ENCODE peak calls at places on chromosome 14, in four cellular contexts. One of them, this sample, is unnamed.

GRCh38 chr14:74979442-74980397 is 23.0 kb upstream of the EIF2B2 start:
- DNase-seq in gastrocnemius medialis: peak; percentile 75
- DNase-seq in naive thymus-derived CD4-positive, alpha-beta T cell: no peak
- DNase-seq in ovary: no peak
- DNase-seq in this sample: no peak

GRCh38 chr14:35808076-35808657 is 928 bp downstream of the RALGAPA1 start:
- DNase-seq in gastrocnemius medialis: peak; percentile 14
- DNase-seq in naive thymus-derived CD4-positive, alpha-beta T cell: no peak
- DNase-seq in ovary: no peak
- DNase-seq in this sample: no peak

GRCh38 chr14:104283197-104284106 is 145.1 kb downstream of the KIF26A start:
- DNase-seq in gastrocnemius medialis: no peak
- DNase-seq in naive thymus-derived CD4-positive, alpha-beta T cell: no peak
- DNase-seq in ovary: peak; percentile 7
- DNase-seq in this sample: no peak

GRCh38 chr14:32711103-32711680 is 227.5 kb upstream of the NPAS3 start:
- DNase-seq in gastrocnemius medialis: no peak
- DNase-seq in naive thymus-derived CD4-positive, alpha-beta T cell: no peak
- DNase-seq in ovary: no peak
- DNase-seq in this sample: no peak

GRCh38 chr14:80211143-80212024 is at the start of gene DIO2:
- DNase-seq in gastrocnemius medialis: peak; percentile 12
- DNase-seq in naive thymus-derived CD4-positive, alpha-beta T cell: no peak
- DNase-seq in ovary: no peak
- DNase-seq in this sample: no peak

GRCh38 chr14:67490201-67490600 is 1.7 kb upstream of the TMEM229B start:
- DNase-seq in gastrocnemius medialis: no peak
- DNase-seq in naive thymus-derived CD4-positive, alpha-beta T cell: no peak
- DNase-seq in ovary: no peak
- DNase-seq in this sample: no peak

GRCh38 chr14:106792543-106792942 is 1266.2 kb downstream of the TMEM121 start:
- DNase-seq in gastrocnemius medialis: no peak
- DNase-seq in naive thymus-derived CD4-positive, alpha-beta T cell: no peak
- DNase-seq in ovary: no peak
- DNase-seq in this sample: no peak

GRCh38 chr14:22296722-22297121 is 292.3 kb downstream of the DAD1 start:
- DNase-seq in gastrocnemius medialis: no peak
- DNase-seq in naive thymus-derived CD4-positive, alpha-beta T cell: no peak
- DNase-seq in ovary: no peak
- DNase-seq in this sample: no peak

GRCh38 chr14:100955201-100955600 is 51.7 kb upstream of the RTL1 start:
- DNase-seq in gastrocnemius medialis: no peak
- DNase-seq in naive thymus-derived CD4-positive, alpha-beta T cell: no peak
- DNase-seq in ovary: no peak
- DNase-seq in this sample: no peak

GRCh38 chr14:91413547-91414474 is 3.8 kb downstream of the CCDC88C start:
- DNase-seq in gastrocnemius medialis: no peak
- DNase-seq in naive thymus-derived CD4-positive, alpha-beta T cell: peak; percentile 38
- DNase-seq in ovary: no peak
- DNase-seq in this sample: no peak

GRCh38 chr14:26217778-26218177 is 380.1 kb downstream of the NOVA1 start:
- DNase-seq in gastrocnemius medialis: no peak
- DNase-seq in naive thymus-derived CD4-positive, alpha-beta T cell: no peak
- DNase-seq in ovary: no peak
- DNase-seq in this sample: no peak

GRCh38 chr14:79802096-79802495 is 409.2 kb downstream of the DIO2 start:
- DNase-seq in gastrocnemius medialis: no peak
- DNase-seq in naive thymus-derived CD4-positive, alpha-beta T cell: no peak
- DNase-seq in ovary: no peak
- DNase-seq in this sample: no peak

GRCh38 chr14:105064721-105065143 is 498 bp downstream of the GPR132 start:
- DNase-seq in gastrocnemius medialis: no peak
- DNase-seq in naive thymus-derived CD4-positive, alpha-beta T cell: no peak
- DNase-seq in ovary: no peak
- DNase-seq in this sample: no peak

GRCh38 chr14:44149597-44149996 is 357.5 kb downstream of the FSCB start:
- DNase-seq in gastrocnemius medialis: no peak
- DNase-seq in naive thymus-derived CD4-positive, alpha-beta T cell: no peak
- DNase-seq in ovary: no peak
- DNase-seq in this sample: no peak

GRCh38 chr14:93156693-93157369 is 27.9 kb downstream of the MOAP1 start:
- DNase-seq in gastrocnemius medialis: no peak
- DNase-seq in naive thymus-derived CD4-positive, alpha-beta T cell: no peak
- DNase-seq in ovary: no peak
- DNase-seq in this sample: no peak
- H3K4me3 ChIP-seq in gastrocnemius medialis: no peak overlapping the region
- H3K4me3 ChIP-seq in naive thymus-derived CD4-positive, alpha-beta T cell: no peak overlapping the region
- H3K4me3 ChIP-seq in ovary: no peak overlapping the region
- H3K4me3 ChIP-seq in this sample: no peak overlapping the region

DNA sequence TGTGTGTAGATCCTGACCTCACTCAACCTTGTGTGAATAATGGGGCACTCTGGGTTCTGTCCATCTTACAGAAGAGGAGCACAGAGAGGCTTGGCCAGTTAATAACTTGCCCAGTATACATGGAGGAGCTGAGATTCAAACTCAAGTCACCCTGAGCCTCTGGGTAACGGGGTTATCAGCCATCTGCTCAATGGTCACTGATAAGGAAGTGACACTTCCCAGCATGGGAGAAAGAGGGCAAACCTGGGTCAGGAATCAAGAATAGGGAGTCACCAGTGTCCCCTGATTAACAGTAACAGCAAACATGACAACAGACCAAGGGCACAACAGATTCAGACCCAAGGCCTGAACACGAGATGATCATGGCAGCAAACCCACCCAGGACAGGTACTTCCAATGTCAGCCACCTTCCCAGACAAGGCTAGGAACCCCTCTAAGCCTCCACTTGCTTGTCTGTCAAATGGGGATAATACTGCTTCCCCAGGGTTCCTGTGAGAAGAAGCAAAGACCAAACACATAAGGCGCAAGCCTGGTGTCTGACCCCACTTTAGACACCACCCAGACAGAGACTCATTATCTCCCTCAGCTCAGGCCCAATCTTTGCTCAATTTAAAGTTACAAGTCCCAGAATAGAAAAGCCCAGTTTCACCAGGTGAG is 3.6 kb downstream of the CCDC85C start:
- DNase-seq in gastrocnemius medialis: no peak
- DNase-seq in naive thymus-derived CD4-positive, alpha-beta T cell: no peak
- DNase-seq in ovary: no peak
- DNase-seq in this sample: no peak
- H3K4me3 ChIP-seq in gastrocnemius medialis: no peak overlapping the region
- H3K4me3 ChIP-seq in naive thymus-derived CD4-positive, alpha-beta T cell: no peak overlapping the region
- H3K4me3 ChIP-seq in ovary: no peak overlapping the region
- H3K4me3 ChIP-seq in this sample: no peak overlapping the region

GRCh38 chr14:64825006-64825405 is 54.7 kb downstream of the SPTB start:
- DNase-seq in gastrocnemius medialis: no peak
- DNase-seq in naive thymus-derived CD4-positive, alpha-beta T cell: no peak
- DNase-seq in ovary: no peak
- DNase-seq in this sample: peak; percentile 60

GRCh38 chr14:64825498-64825897 is 54.2 kb downstream of the SPTB start:
- DNase-seq in gastrocnemius medialis: peak; percentile 86
- DNase-seq in naive thymus-derived CD4-positive, alpha-beta T cell: no peak
- DNase-seq in ovary: no peak
- DNase-seq in this sample: no peak

GRCh38 chr14:64821651-64822050 is 58.1 kb downstream of the SPTB start:
- DNase-seq in gastrocnemius medialis: no peak
- DNase-seq in naive thymus-derived CD4-positive, alpha-beta T cell: no peak
- DNase-seq in ovary: no peak
- DNase-seq in this sample: no peak

GRCh38 chr14:64826333-64826732 is 53.4 kb downstream of the SPTB start:
- DNase-seq in gastrocnemius medialis: no peak
- DNase-seq in naive thymus-derived CD4-positive, alpha-beta T cell: no peak
- DNase-seq in ovary: no peak
- DNase-seq in this sample: no peak

GRCh38 chr14:64823305-64823985 is 56.3 kb downstream of the SPTB start:
- DNase-seq in gastrocnemius medialis: peak; percentile 71
- DNase-seq in naive thymus-derived CD4-positive, alpha-beta T cell: peak; percentile 51
- DNase-seq in ovary: peak; percentile 68
- DNase-seq in this sample: peak; percentile 54
- H3K4me3 ChIP-seq in gastrocnemius medialis: no peak overlapping the region
- H3K4me3 ChIP-seq in naive thymus-derived CD4-positive, alpha-beta T cell: peak overlapping the region; percentile 19
- H3K4me3 ChIP-seq in ovary: no peak overlapping the region
- H3K4me3 ChIP-seq in this sample: no peak overlapping the region

GRCh38 chr14:88386395-88386794 is 938 bp downstream of the SPATA7 start:
- DNase-seq in gastrocnemius medialis: no peak
- DNase-seq in naive thymus-derived CD4-positive, alpha-beta T cell: no peak
- DNase-seq in ovary: no peak
- DNase-seq in this sample: no peak
- H3K4me3 ChIP-seq in gastrocnemius medialis: peak overlapping the region; percentile 92
- H3K4me3 ChIP-seq in naive thymus-derived CD4-positive, alpha-beta T cell: peak overlapping the region; percentile 85
- H3K4me3 ChIP-seq in ovary: peak overlapping the region; percentile 53
- H3K4me3 ChIP-seq in this sample: no peak overlapping the region

GRCh38 chr14:49583629-49584028 is 2.6 kb downstream of the RPS29 start:
- DNase-seq in gastrocnemius medialis: no peak
- DNase-seq in naive thymus-derived CD4-positive, alpha-beta T cell: no peak
- DNase-seq in ovary: no peak
- DNase-seq in this sample: no peak

GRCh38 chr14:49585803-49586672 is at the start of gene RPS29:
- DNase-seq in gastrocnemius medialis: peak; percentile 97
- DNase-seq in naive thymus-derived CD4-positive, alpha-beta T cell: peak; percentile 98
- DNase-seq in ovary: peak; percentile 98
- DNase-seq in this sample: peak; percentile 99

GRCh38 chr14:49581961-49582210 is 4.3 kb downstream of the RPS29 start:
- DNase-seq in gastrocnemius medialis: no peak
- DNase-seq in naive thymus-derived CD4-positive, alpha-beta T cell: no peak
- DNase-seq in ovary: no peak
- DNase-seq in this sample: no peak

GRCh38 chr14:49582211-49582977 is 3.8 kb downstream of the RPS29 start:
- DNase-seq in gastrocnemius medialis: no peak
- DNase-seq in naive thymus-derived CD4-positive, alpha-beta T cell: no peak
- DNase-seq in ovary: no peak
- DNase-seq in this sample: no peak

DNA sequence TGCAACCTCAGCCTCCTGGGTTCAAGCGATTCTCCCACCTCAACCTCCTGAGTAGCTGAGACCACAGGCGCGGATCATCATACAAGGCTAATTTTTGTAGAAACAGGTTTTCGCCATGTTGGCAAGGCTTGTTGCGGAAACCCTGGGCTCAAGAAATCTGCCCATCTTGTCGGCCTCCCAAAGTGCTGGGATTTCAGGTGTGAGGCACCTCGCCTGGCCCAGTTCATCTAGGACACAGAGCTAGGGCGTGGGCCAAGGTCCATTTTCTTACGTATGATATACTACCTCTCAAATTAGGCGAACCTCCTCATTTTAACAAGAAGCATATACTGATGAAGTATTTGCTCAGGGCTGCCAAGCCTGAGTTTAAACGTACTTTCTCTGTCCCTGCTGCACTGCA is 2.1 kb downstream of the RPS29 start:
- DNase-seq in gastrocnemius medialis: no peak
- DNase-seq in naive thymus-derived CD4-positive, alpha-beta T cell: no peak
- DNase-seq in ovary: no peak
- DNase-seq in this sample: no peak
- H3K4me3 ChIP-seq in gastrocnemius medialis: no peak overlapping the region
- H3K4me3 ChIP-seq in naive thymus-derived CD4-positive, alpha-beta T cell: peak overlapping the region; percentile 98
- H3K4me3 ChIP-seq in ovary: no peak overlapping the region
- H3K4me3 ChIP-seq in this sample: no peak overlapping the region

GRCh38 chr14:94026886-94027469 is 838 bp downstream of the OTUB2 start:
- DNase-seq in gastrocnemius medialis: no peak
- DNase-seq in naive thymus-derived CD4-positive, alpha-beta T cell: no peak
- DNase-seq in ovary: no peak
- DNase-seq in this sample: no peak
- H3K4me3 ChIP-seq in gastrocnemius medialis: peak overlapping the region; percentile 61
- H3K4me3 ChIP-seq in naive thymus-derived CD4-positive, alpha-beta T cell: peak overlapping the region; percentile 51
- H3K4me3 ChIP-seq in ovary: peak overlapping the region; percentile 86
- H3K4me3 ChIP-seq in this sample: no peak overlapping the region

DNA sequence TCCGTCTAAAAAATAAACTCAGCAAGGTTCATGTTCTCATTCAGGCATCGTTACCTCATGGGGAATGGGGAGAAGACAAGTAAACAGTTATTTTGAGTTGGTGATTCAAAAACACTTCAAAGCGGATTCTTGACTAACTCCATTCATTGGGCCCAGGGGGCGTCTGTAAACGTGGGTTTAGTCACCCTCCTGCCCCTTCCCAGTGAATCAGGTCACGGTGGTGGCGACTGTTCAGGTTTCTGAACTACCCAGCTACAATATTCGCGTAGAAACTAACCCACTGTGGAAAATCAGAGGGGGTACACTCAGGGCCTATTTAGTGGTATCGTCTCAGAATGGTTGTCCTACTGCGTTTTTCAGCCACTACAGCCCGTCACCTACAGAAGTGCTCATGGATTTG is 15.2 kb downstream of the OR6S1 start:
- DNase-seq in gastrocnemius medialis: no peak
- DNase-seq in naive thymus-derived CD4-positive, alpha-beta T cell: no peak
- DNase-seq in ovary: no peak
- DNase-seq in this sample: no peak
- H3K4me3 ChIP-seq in gastrocnemius medialis: no peak overlapping the region
- H3K4me3 ChIP-seq in naive thymus-derived CD4-positive, alpha-beta T cell: peak overlapping the region; percentile 46
- H3K4me3 ChIP-seq in ovary: no peak overlapping the region
- H3K4me3 ChIP-seq in this sample: no peak overlapping the region

GRCh38 chr14:55599250-55599879 is 19.4 kb downstream of the KTN1 start:
- DNase-seq in gastrocnemius medialis: no peak
- DNase-seq in naive thymus-derived CD4-positive, alpha-beta T cell: no peak
- DNase-seq in ovary: no peak
- DNase-seq in this sample: no peak
- H3K4me3 ChIP-seq in gastrocnemius medialis: no peak overlapping the region
- H3K4me3 ChIP-seq in naive thymus-derived CD4-positive, alpha-beta T cell: no peak overlapping the region
- H3K4me3 ChIP-seq in ovary: no peak overlapping the region
- H3K4me3 ChIP-seq in this sample: no peak overlapping the region

GRCh38 chr14:63787995-63788946 is 60.4 kb upstream of the SGPP1 start:
- DNase-seq in gastrocnemius medialis: no peak
- DNase-seq in naive thymus-derived CD4-positive, alpha-beta T cell: no peak
- DNase-seq in ovary: no peak
- DNase-seq in this sample: no peak
- H3K4me3 ChIP-seq in gastrocnemius medialis: no peak overlapping the region
- H3K4me3 ChIP-seq in naive thymus-derived CD4-positive, alpha-beta T cell: no peak overlapping the region
- H3K4me3 ChIP-seq in ovary: no peak overlapping the region
- H3K4me3 ChIP-seq in this sample: no peak overlapping the region

DNA sequence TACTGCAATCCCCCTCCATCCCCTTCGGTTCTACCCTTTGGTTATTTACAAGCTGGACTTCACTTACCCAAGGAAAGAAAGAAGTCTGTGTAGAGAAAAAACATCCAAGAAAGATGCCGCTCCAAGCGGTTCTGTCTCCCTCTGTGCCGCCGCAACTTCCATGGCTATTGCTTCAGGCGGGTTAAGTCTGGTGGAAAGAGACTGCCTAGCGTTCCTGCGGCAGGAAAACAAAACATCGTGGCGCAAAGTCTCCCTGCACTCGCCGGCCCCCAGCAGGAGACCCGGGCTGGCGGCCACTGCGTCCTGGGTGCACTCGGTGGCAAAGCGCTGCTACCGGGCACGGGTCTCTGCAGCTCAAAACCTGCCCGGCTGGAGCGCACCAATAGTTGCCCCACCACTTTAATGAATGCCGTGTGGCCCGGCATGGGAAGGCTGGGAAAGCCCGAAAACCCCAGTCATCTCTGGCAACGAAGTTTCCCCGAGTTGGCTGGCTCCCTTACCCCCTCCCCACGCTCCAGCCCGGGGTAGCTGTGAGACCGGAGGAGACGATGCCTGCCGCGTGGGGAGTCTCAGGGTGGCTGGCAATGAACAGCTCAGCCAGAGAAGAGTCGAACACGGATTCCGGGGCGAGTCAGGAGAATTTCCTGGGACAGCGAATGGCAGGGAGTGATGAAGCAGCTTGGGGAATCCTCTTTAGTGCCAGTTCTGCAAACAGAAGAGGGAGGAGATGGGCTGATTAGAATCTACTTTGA is 3.5 kb upstream of the KCNK10 start:
- DNase-seq in gastrocnemius medialis: no peak
- DNase-seq in naive thymus-derived CD4-positive, alpha-beta T cell: no peak
- DNase-seq in ovary: no peak
- DNase-seq in this sample: no peak
- H3K4me3 ChIP-seq in gastrocnemius medialis: no peak overlapping the region
- H3K4me3 ChIP-seq in naive thymus-derived CD4-positive, alpha-beta T cell: no peak overlapping the region
- H3K4me3 ChIP-seq in ovary: no peak overlapping the region
- H3K4me3 ChIP-seq in this sample: no peak overlapping the region

This sample was measured in lower leg skin.